ENCODE peak calls at places on chromosome 14, in ten cellular contexts. X is A549; E is left ventricle myocardium inferior; Y is frontal cortex; C is hepatic stellate cell; R is activated CD4-positive, alpha-beta T cell treated with anti-CD3 and anti-CD28 coated beads, Interleukin-2, amount 50 U/mL, for 1 hour; D is NCI-H1092 treated with DMSO at 0.1 percent for 48 hours; M is GM10248; Q is lower lobe of right lung; J is HS-5. B is an unnamed sample.

GRCh38 chr14:100616854-100617714 is 29.9 kb upstream of the BEGAIN start:
- DNase-seq in R (no peak), Y (no peak), X (no peak), Q (no peak), E (no peak), D (no peak), C (no peak), M (no peak), J (no peak), B (no peak)

GRCh38 chr14:92040431-92041040 is 677 bp upstream of the TRIP11 start:
- DNase-seq in Q (no peak), J (no peak), E (no peak), C (peak), M (peak), R (no peak), D (peak), Y (no peak), X (peak), B (peak)

GRCh38 chr14:93108105-93108504 is 7.6 kb downstream of the ITPK1 start:
- DNase-seq in C (no peak), Q (no peak), R (no peak), M (no peak), D (no peak), J (no peak), Y (no peak), X (no peak), E (no peak), B (no peak)

GRCh38 chr14:78484002-78484401 is 313.8 kb downstream of the NRXN3 start:
- DNase-seq in X (no peak), M (no peak), Y (no peak), D (no peak), Q (no peak), C (no peak), E (no peak), J (no peak), R (no peak), B (no peak)

GRCh38 chr14:61609885-61610284 is 85.4 kb upstream of the HIF1A start:
- DNase-seq in J (no peak), Q (no peak), C (no peak), M (no peak), X (no peak), E (no peak), Y (no peak), R (no peak), D (no peak), B (no peak)

GRCh38 chr14:22390195-22390594 is 198.8 kb downstream of the DAD1 start:
- DNase-seq in E (no peak), D (no peak), R (no peak), J (no peak), Y (no peak), C (no peak), X (no peak), M (no peak), Q (no peak), B (no peak)

GRCh38 chr14:95500772-95501401 is 15.6 kb downstream of the SYNE3 start:
- DNase-seq in X (peak), Q (no peak), E (peak), D (no peak), M (no peak), J (no peak), Y (no peak), C (peak), R (no peak), B (no peak)

GRCh38 chr14:101215936-101216335 is 312.4 kb upstream of the RTL1 start:
- DNase-seq in C (no peak), M (no peak), E (no peak), Y (no peak), J (no peak), Q (peak), D (no peak), X (no peak), R (no peak), B (no peak)

GRCh38 chr14:52342849-52343606 is 28.9 kb downstream of the PTGER2 start:
- DNase-seq in M (no peak), X (peak), J (no peak), D (no peak), Q (no peak), Y (no peak), R (no peak), C (no peak), E (no peak), B (no peak)

GRCh38 chr14:81990312-81990761 is 456.7 kb upstream of the SEL1L start:
- DNase-seq in Y (peak), Q (no peak), D (peak), E (no peak), R (peak), C (peak), M (peak), X (peak), J (peak), B (peak)

GRCh38 chr14:73924337-73924736 is 25.6 kb downstream of the FAM161B start:
- DNase-seq in Y (no peak), R (no peak), C (no peak), M (no peak), D (no peak), J (no peak), E (no peak), X (no peak), Q (no peak), B (no peak)

GRCh38 chr14:61477845-61478438 is 156.6 kb downstream of the PRKCH start:
- DNase-seq in X (peak), R (no peak), Q (peak), C (no peak), D (peak), M (no peak), J (no peak), E (peak), Y (no peak), B (peak)

GRCh38 chr14:90499121-90499520 is 102.3 kb downstream of the CALM1 start:
- DNase-seq in D (no peak), M (no peak), C (no peak), E (no peak), J (no peak), R (no peak), X (no peak), Y (no peak), Q (no peak), B (no peak)

GRCh38 chr14:49950275-49951250 is 57.7 kb downstream of the ARF6 start:
- DNase-seq in E (no peak), J (no peak), Q (peak), D (no peak), C (no peak), X (no peak), R (no peak), Y (no peak), M (no peak), B (peak)

GRCh38 chr14:104353921-104354701 is 215.7 kb downstream of the KIF26A start:
- DNase-seq in D (peak), J (no peak), Y (no peak), R (no peak), Q (peak), M (no peak), C (no peak), X (no peak), E (no peak), B (no peak)

GRCh38 chr14:101459392-101459900 is 101.8 kb upstream of the DIO3 start:
- DNase-seq in E (no peak), R (no peak), D (no peak), Q (no peak), J (no peak), M (no peak), X (no peak), C (no peak), Y (no peak), B (no peak)

GRCh38 chr14:41606249-41607118 is at the start of gene LRFN5:
- DNase-seq in Q (no peak), E (peak), R (no peak), X (no peak), Y (peak), J (no peak), C (no peak), M (no peak), D (peak), B (no peak)

GRCh38 chr14:103597623-103598372 is 31.2 kb upstream of the KLC1 start:
- DNase-seq in R (no peak), C (peak), J (peak), Y (no peak), M (no peak), Q (no peak), X (no peak), E (peak), D (no peak), B (no peak)

GRCh38 chr14:24630872-24631477 is 3.0 kb downstream of the GZMB start:
- DNase-seq in J (no peak), C (no peak), Q (no peak), R (no peak), Y (no peak), D (peak), M (no peak), E (no peak), X (no peak), B (no peak)

GRCh38 chr14:91897121-91897701 is 29.9 kb upstream of the TC2N start:
- DNase-seq in M (no peak), R (no peak), Y (no peak), J (no peak), Q (peak), C (peak), E (peak), X (peak), D (no peak), B (no peak)

GRCh38 chr14:70029296-70030132 is 150.3 kb downstream of the SMOC1 start:
- DNase-seq in J (no peak), Y (no peak), X (no peak), E (no peak), M (no peak), R (no peak), Q (no peak), C (no peak), D (no peak), B (no peak)

GRCh38 chr14:104973215-104974145 is 4.7 kb downstream of the AHNAK2 start:
- DNase-seq in Y (no peak), M (no peak), C (peak), D (no peak), Q (peak), J (peak), E (peak), R (no peak), X (peak), B (no peak)

GRCh38 chr14:61765225-61765943 is 3.2 kb downstream of the SNAPC1 start:
- DNase-seq in Y (no peak), J (no peak), M (no peak), E (no peak), D (no peak), R (no peak), C (no peak), X (no peak), Q (no peak), B (no peak)

GRCh38 chr14:60085085-60085484 is 6.6 kb upstream of the PCNX4 start:
- DNase-seq in M (no peak), Q (no peak), E (no peak), X (no peak), D (no peak), R (no peak), J (no peak), C (no peak), Y (no peak), B (no peak)

GRCh38 chr14:67674480-67675218 is at the start of gene VTI1B:
- DNase-seq in M (peak), R (peak), D (peak), X (peak), E (peak), C (peak), Q (peak), Y (peak), J (peak), B (peak)

GRCh38 chr14:22791302-22791701 is 23.9 kb downstream of the SLC7A7 start:
- DNase-seq in Y (no peak), C (peak), X (no peak), R (no peak), D (no peak), E (no peak), J (peak), Q (no peak), M (no peak), B (no peak)